ENCODE peak calls at places on chromosomes 5 and 9, in seven cellular contexts. One of them, this sample, is unnamed.

GRCh38 chr5:168706655-168707069 is 127.5 kb upstream of the PANK3 start:
- DNase-seq in mesendoderm: peak
- DNase-seq in mesenchymal stem cell: peak
- DNase-seq in H9: peak
- DNase-seq in trophoblast cell: peak
- DNase-seq in neuronal stem cell: peak
- DNase-seq in H1: peak
- DNase-seq in this sample: peak

GRCh38 chr9:15513335-15513734 is 2.6 kb upstream of the PSIP1 start:
- DNase-seq in neuronal stem cell: no peak
- DNase-seq in trophoblast cell: no peak
- DNase-seq in H1: peak
- DNase-seq in H9: peak
- DNase-seq in mesendoderm: peak
- DNase-seq in mesenchymal stem cell: peak
- DNase-seq in this sample: no peak

GRCh38 chr5:8461543-8461942 is 592.6 kb downstream of the MTRR start:
- DNase-seq in H1: no peak
- DNase-seq in mesendoderm: no peak
- DNase-seq in trophoblast cell: no peak
- DNase-seq in neuronal stem cell: no peak
- DNase-seq in mesenchymal stem cell: no peak
- DNase-seq in H9: no peak
- DNase-seq in this sample: no peak

GRCh38 chr5:127924606-127925005 is 159.0 kb upstream of the SLC12A2 start:
- DNase-seq in neuronal stem cell: no peak
- DNase-seq in H1: no peak
- DNase-seq in H9: no peak
- DNase-seq in mesendoderm: no peak
- DNase-seq in trophoblast cell: no peak
- DNase-seq in mesenchymal stem cell: no peak
- DNase-seq in this sample: no peak

GRCh38 chr5:28603869-28604268 is 1565.5 kb upstream of the CDH9 start:
- DNase-seq in trophoblast cell: no peak
- DNase-seq in H1: no peak
- DNase-seq in H9: no peak
- DNase-seq in mesendoderm: no peak
- DNase-seq in neuronal stem cell: no peak
- DNase-seq in mesenchymal stem cell: no peak
- DNase-seq in this sample: no peak

GRCh38 chr5:41214199-41214598 is 867 bp upstream of the C6 start:
- DNase-seq in mesenchymal stem cell: no peak
- DNase-seq in H9: no peak
- DNase-seq in H1: no peak
- DNase-seq in trophoblast cell: no peak
- DNase-seq in mesendoderm: no peak
- DNase-seq in neuronal stem cell: no peak
- DNase-seq in this sample: no peak

GRCh38 chr9:135732569-135733257 is 30.7 kb downstream of the KCNT1 start:
- DNase-seq in H1: no peak
- DNase-seq in trophoblast cell: no peak
- DNase-seq in mesendoderm: no peak
- DNase-seq in H9: no peak
- DNase-seq in neuronal stem cell: no peak
- DNase-seq in mesenchymal stem cell: no peak
- DNase-seq in this sample: no peak

GRCh38 chr5:57004800-57005199 is 52.9 kb upstream of the MIER3 start:
- DNase-seq in H9: no peak
- DNase-seq in H1: no peak
- DNase-seq in trophoblast cell: peak
- DNase-seq in neuronal stem cell: no peak
- DNase-seq in mesendoderm: peak
- DNase-seq in mesenchymal stem cell: no peak
- DNase-seq in this sample: no peak

GRCh38 chr5:81313278-81313677 is 11.9 kb downstream of the ZCCHC9 start:
- DNase-seq in mesendoderm: no peak
- DNase-seq in neuronal stem cell: no peak
- DNase-seq in mesenchymal stem cell: no peak
- DNase-seq in H1: no peak
- DNase-seq in trophoblast cell: no peak
- DNase-seq in H9: no peak
- DNase-seq in this sample: no peak

GRCh38 chr9:105841562-105841961 is 147.2 kb downstream of the TMEM38B start:
- DNase-seq in mesendoderm: no peak
- DNase-seq in H1: no peak
- DNase-seq in neuronal stem cell: no peak
- DNase-seq in H9: no peak
- DNase-seq in mesenchymal stem cell: no peak
- DNase-seq in trophoblast cell: no peak
- DNase-seq in this sample: no peak

GRCh38 chr5:7425830-7426229 is 29.9 kb downstream of the ADCY2 start:
- DNase-seq in neuronal stem cell: no peak
- DNase-seq in mesenchymal stem cell: no peak
- DNase-seq in trophoblast cell: no peak
- DNase-seq in H1: no peak
- DNase-seq in mesendoderm: peak
- DNase-seq in H9: no peak
- DNase-seq in this sample: no peak

GRCh38 chr9:133979921-133980863 is 11.9 kb downstream of the VAV2 start:
- DNase-seq in mesendoderm: no peak
- DNase-seq in trophoblast cell: no peak
- DNase-seq in H9: no peak
- DNase-seq in neuronal stem cell: no peak
- DNase-seq in H1: no peak
- DNase-seq in mesenchymal stem cell: no peak
- DNase-seq in this sample: no peak

GRCh38 chr9:89678394-89679005 is 73.7 kb downstream of the GADD45G start:
- DNase-seq in H1: no peak
- DNase-seq in mesendoderm: no peak
- DNase-seq in mesenchymal stem cell: no peak
- DNase-seq in H9: peak
- DNase-seq in trophoblast cell: no peak
- DNase-seq in neuronal stem cell: no peak
- DNase-seq in this sample: no peak

GRCh38 chr9:79637180-79637925 is 65.6 kb downstream of the TLE4 start:
- DNase-seq in neuronal stem cell: no peak
- DNase-seq in mesenchymal stem cell: peak
- DNase-seq in H9: no peak
- DNase-seq in H1: no peak
- DNase-seq in trophoblast cell: no peak
- DNase-seq in mesendoderm: no peak
- DNase-seq in this sample: peak

GRCh38 chr5:5481206-5481605 is 58.7 kb downstream of the ICE1 start:
- DNase-seq in H1: no peak
- DNase-seq in mesenchymal stem cell: no peak
- DNase-seq in trophoblast cell: no peak
- DNase-seq in mesendoderm: no peak
- DNase-seq in neuronal stem cell: no peak
- DNase-seq in H9: no peak
- DNase-seq in this sample: no peak

GRCh38 chr9:99809586-99810357 is 11.9 kb upstream of the NR4A3 start:
- DNase-seq in trophoblast cell: no peak
- DNase-seq in H9: no peak
- DNase-seq in neuronal stem cell: no peak
- DNase-seq in H1: no peak
- DNase-seq in mesenchymal stem cell: no peak
- DNase-seq in mesendoderm: no peak
- DNase-seq in this sample: no peak

GRCh38 chr9:134052941-134053340 is 14.9 kb downstream of the BRD3 start:
- DNase-seq in mesenchymal stem cell: no peak
- DNase-seq in H9: no peak
- DNase-seq in trophoblast cell: no peak
- DNase-seq in neuronal stem cell: no peak
- DNase-seq in mesendoderm: no peak
- DNase-seq in H1: no peak
- DNase-seq in this sample: no peak

GRCh38 chr5:76952795-76953536 is at the start of gene CRHBP:
- DNase-seq in neuronal stem cell: no peak
- DNase-seq in H1: no peak
- DNase-seq in mesenchymal stem cell: no peak
- DNase-seq in mesendoderm: peak
- DNase-seq in trophoblast cell: no peak
- DNase-seq in H9: peak
- DNase-seq in this sample: no peak

DNA sequence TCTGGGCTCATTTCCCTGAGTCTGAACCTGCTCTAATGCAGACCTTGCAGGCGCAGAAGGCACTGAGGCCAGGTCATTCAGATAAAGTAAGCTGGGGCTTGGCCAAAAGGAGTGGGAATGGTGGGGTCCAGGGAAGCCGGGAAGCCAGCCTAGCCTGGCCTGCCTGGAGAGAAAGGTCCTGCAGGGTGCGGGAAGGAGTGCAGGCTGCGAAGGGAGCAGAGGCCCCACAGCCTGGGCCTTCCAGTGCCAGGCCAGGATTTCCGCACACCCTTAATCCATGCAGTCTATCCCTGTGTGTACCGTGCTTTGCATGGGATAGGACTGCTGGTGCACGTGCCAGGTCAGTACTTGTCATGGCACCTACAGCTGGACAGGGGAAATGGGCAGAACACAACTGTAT is 3.6 kb upstream of the STING1 start:
- DNase-seq in mesendoderm: no peak
- DNase-seq in H9: peak
- DNase-seq in trophoblast cell: no peak
- DNase-seq in neuronal stem cell: no peak
- DNase-seq in H1: no peak
- DNase-seq in mesenchymal stem cell: no peak
- DNase-seq in this sample: no peak
- H2AK5ac ChIP-seq in mesendoderm: no peak
- H2AK5ac ChIP-seq in H9: no peak
- H2AK5ac ChIP-seq in trophoblast cell: no peak
- H2AK5ac ChIP-seq in neuronal stem cell: no peak
- H2AK5ac ChIP-seq in H1: no peak
- H2AK5ac ChIP-seq in mesenchymal stem cell: no peak
- H2AK5ac ChIP-seq in this sample: no peak

DNA sequence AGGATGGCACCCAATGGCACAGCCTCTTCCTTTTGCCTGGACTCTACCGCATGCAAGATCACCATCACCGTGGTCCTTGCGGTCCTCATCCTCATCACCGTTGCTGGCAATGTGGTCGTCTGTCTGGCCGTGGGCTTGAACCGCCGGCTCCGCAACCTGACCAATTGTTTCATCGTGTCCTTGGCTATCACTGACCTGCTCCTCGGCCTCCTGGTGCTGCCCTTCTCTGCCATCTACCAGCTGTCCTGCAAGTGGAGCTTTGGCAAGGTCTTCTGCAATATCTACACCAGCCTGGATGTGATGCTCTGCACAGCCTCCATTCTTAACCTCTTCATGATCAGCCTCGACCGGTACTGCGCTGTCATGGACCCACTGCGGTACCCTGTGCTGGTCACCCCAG is 25.4 kb downstream of the HRH2 start:
- DNase-seq in H9: no peak
- DNase-seq in H1: no peak
- DNase-seq in trophoblast cell: no peak
- DNase-seq in mesenchymal stem cell: no peak
- DNase-seq in mesendoderm: no peak
- DNase-seq in neuronal stem cell: no peak
- DNase-seq in this sample: no peak
- H2AK5ac ChIP-seq in H9: no peak
- H2AK5ac ChIP-seq in H1: no peak
- H2AK5ac ChIP-seq in trophoblast cell: no peak
- H2AK5ac ChIP-seq in mesenchymal stem cell: no peak
- H2AK5ac ChIP-seq in mesendoderm: no peak
- H2AK5ac ChIP-seq in neuronal stem cell: no peak
- H2AK5ac ChIP-seq in this sample: no peak

DNA sequence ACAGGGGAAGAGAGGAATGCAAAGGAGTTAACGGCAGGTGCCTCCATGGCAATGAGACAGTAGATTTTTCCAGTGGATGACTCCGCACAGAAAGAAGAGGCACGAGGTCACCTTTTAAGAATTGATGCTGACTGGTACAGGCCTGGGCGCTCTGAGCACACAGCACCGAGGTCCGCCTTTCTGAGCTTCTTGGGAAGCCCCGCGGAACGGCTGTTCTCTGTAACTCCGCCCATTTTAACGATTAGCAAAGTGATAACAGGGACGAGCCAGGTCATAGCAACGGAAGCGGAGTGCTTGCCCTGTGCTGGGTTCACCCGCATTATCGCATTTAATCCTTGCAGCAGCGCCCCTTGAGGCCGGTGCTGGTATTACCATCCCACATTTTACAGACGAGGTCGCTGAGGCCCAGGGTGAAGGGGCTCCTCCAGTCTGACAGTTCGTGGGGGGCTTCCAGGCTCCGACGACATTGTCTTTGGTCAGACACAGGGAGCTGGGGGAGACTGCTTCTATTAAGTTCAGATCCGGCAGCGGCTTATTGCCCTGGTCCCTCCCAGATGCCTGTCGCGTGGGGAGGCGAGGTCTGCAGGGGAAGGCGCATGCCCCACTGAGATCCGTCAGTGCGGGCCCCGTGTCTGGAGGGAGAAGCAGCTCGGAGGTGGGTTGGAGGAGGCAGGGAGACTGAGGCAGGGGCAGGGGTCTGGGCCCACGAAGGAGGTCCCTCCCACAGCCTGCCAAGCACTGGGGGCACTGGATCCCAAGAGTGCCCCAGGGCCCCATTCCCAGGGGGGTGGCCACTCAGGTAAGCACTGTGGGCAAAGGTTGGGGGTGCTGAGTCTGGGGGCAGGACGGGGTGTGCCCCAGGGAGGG is 22.3 kb upstream of the HMCN2 start:
- DNase-seq in H9: peak
- DNase-seq in neuronal stem cell: peak
- DNase-seq in trophoblast cell: peak
- DNase-seq in H1: no peak
- DNase-seq in mesenchymal stem cell: peak
- DNase-seq in mesendoderm: peak
- DNase-seq in this sample: peak
- H2AK5ac ChIP-seq in H9: no peak
- H2AK5ac ChIP-seq in neuronal stem cell: peak
- H2AK5ac ChIP-seq in trophoblast cell: peak
- H2AK5ac ChIP-seq in H1: no peak
- H2AK5ac ChIP-seq in mesenchymal stem cell: no peak
- H2AK5ac ChIP-seq in mesendoderm: no peak
- H2AK5ac ChIP-seq in this sample: peak

DNA sequence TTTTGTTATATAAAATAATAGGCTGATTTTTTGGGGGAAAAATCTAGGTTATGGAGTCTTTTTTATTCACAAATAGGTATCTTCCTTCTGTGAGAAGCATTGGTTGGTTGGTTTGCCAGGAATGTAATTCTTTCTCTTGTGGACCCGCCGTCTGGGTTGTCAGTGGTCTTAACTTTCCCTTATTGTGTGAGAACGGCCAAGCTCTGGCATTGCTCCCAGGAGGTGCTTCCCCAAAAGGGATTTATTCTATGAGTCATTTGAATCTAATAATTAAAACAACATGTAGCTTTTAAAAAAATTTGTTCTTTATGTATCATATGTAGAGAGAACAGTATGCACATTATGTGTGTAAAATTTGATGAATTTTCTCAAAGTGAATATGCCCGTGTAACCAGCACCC is 114.4 kb downstream of the MAST4 start:
- DNase-seq in neuronal stem cell: no peak
- DNase-seq in mesendoderm: no peak
- DNase-seq in trophoblast cell: no peak
- DNase-seq in mesenchymal stem cell: no peak
- DNase-seq in H9: no peak
- DNase-seq in H1: no peak
- DNase-seq in this sample: peak
- H2AK5ac ChIP-seq in neuronal stem cell: no peak
- H2AK5ac ChIP-seq in mesendoderm: no peak
- H2AK5ac ChIP-seq in trophoblast cell: no peak
- H2AK5ac ChIP-seq in mesenchymal stem cell: no peak
- H2AK5ac ChIP-seq in H9: no peak
- H2AK5ac ChIP-seq in H1: no peak
- H2AK5ac ChIP-seq in this sample: no peak

This sample was measured in IMR-90.